ENCODE peak calls at places on chromosome 1, in four cellular contexts. One of them, this sample, is unnamed.

GRCh38 chr1:157030728-157031127 is 14.8 kb downstream of the ARHGEF11 start:
- DNase-seq in right cardiac atrium: no peak
- DNase-seq in upper lobe of right lung: no peak
- DNase-seq in heart right ventricle: no peak
- DNase-seq in this sample: no peak

GRCh38 chr1:228282329-228283042 is 74.6 kb downstream of the OBSCN start:
- DNase-seq in upper lobe of right lung: peak
- DNase-seq in heart right ventricle: no peak
- DNase-seq in right cardiac atrium: no peak
- DNase-seq in this sample: peak

GRCh38 chr1:12697406-12697805 is 18.5 kb upstream of the AADACL3 start:
- DNase-seq in heart right ventricle: no peak
- DNase-seq in right cardiac atrium: no peak
- DNase-seq in upper lobe of right lung: no peak
- DNase-seq in this sample: no peak

GRCh38 chr1:3731543-3731942 is 20.7 kb upstream of the CCDC27 start:
- DNase-seq in upper lobe of right lung: no peak
- DNase-seq in heart right ventricle: no peak
- DNase-seq in right cardiac atrium: no peak
- DNase-seq in this sample: no peak

GRCh38 chr1:234320549-234320948 is 52.7 kb upstream of the COA6 start:
- DNase-seq in upper lobe of right lung: no peak
- DNase-seq in heart right ventricle: no peak
- DNase-seq in right cardiac atrium: no peak
- DNase-seq in this sample: no peak

GRCh38 chr1:58898739-58899580 is 115.1 kb upstream of the JUN start:
- DNase-seq in right cardiac atrium: peak
- DNase-seq in heart right ventricle: peak
- DNase-seq in upper lobe of right lung: peak
- DNase-seq in this sample: no peak

GRCh38 chr1:72281637-72282270 is 585 bp downstream of the NEGR1 start:
- DNase-seq in right cardiac atrium: no peak
- DNase-seq in upper lobe of right lung: no peak
- DNase-seq in heart right ventricle: no peak
- DNase-seq in this sample: peak

GRCh38 chr1:73537400-73537799 is 660.6 kb downstream of the LRRIQ3 start:
- DNase-seq in upper lobe of right lung: no peak
- DNase-seq in right cardiac atrium: no peak
- DNase-seq in heart right ventricle: no peak
- DNase-seq in this sample: no peak

GRCh38 chr1:68339505-68339904 is 107.2 kb upstream of the WLS start:
- DNase-seq in right cardiac atrium: no peak
- DNase-seq in upper lobe of right lung: no peak
- DNase-seq in heart right ventricle: no peak
- DNase-seq in this sample: no peak

GRCh38 chr1:88800382-88801051 is 90.8 kb downstream of the GTF2B start:
- DNase-seq in right cardiac atrium: no peak
- DNase-seq in upper lobe of right lung: no peak
- DNase-seq in heart right ventricle: no peak
- DNase-seq in this sample: no peak

DNA sequence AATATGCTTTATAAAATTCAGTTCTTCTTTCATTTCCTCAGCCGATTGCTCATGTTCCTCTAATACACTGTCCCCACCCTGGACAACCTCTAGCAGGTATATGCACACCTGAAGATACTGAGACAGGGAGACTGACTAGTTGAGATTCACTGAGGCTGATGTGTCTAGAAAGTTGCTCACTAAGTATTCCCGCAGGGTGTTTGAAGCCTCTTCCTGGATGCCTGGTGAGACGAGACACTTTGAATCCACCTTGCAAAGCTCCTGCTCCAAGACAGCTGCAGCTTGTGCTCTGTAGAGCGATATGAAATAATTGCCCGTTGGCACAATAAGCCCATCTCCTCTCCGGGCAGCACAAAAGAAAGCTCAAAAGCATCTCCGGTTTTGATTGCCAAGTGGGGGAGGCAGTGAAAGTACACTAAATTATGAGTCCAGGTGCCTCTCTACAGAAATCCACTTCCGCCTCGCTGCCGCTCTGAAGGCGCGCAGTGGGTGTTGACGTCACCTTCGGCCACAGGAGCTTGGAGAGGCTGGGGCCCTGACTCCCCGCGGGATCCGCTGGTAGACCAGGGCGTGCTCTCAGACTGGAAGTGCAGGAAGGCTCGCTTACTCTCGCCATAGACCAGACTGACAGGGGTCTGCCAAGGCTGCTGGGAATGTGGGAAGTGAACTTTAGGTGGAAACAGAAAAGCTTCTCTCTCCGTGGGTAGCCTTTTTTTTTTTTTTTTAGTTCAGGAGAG is 46.3 kb downstream of the GPA33 start:
- DNase-seq in upper lobe of right lung: peak
- DNase-seq in right cardiac atrium: peak
- DNase-seq in heart right ventricle: peak
- DNase-seq in this sample: peak
- H3K4me3 ChIP-seq in upper lobe of right lung: peak
- H3K4me3 ChIP-seq in right cardiac atrium: peak
- H3K4me3 ChIP-seq in heart right ventricle: peak
- H3K4me3 ChIP-seq in this sample: peak

GRCh38 chr1:248793592-248793991 is 32.1 kb downstream of the SH3BP5L start:
- DNase-seq in right cardiac atrium: no peak
- DNase-seq in upper lobe of right lung: no peak
- DNase-seq in heart right ventricle: no peak
- DNase-seq in this sample: no peak
- H3K27ac ChIP-seq in right cardiac atrium: no peak
- H3K27ac ChIP-seq in upper lobe of right lung: no peak
- H3K27ac ChIP-seq in heart right ventricle: no peak
- H3K27ac ChIP-seq in this sample: no peak

GRCh38 chr1:168264296-168264695 is 16.4 kb upstream of the TBX19 start:
- DNase-seq in right cardiac atrium: no peak
- DNase-seq in upper lobe of right lung: no peak
- DNase-seq in heart right ventricle: no peak
- DNase-seq in this sample: no peak
- H3K4me3 ChIP-seq in right cardiac atrium: no peak
- H3K4me3 ChIP-seq in upper lobe of right lung: no peak
- H3K4me3 ChIP-seq in heart right ventricle: no peak
- H3K4me3 ChIP-seq in this sample: no peak

GRCh38 chr1:22231068-22231593 is 88.2 kb upstream of the WNT4 start:
- DNase-seq in right cardiac atrium: no peak
- DNase-seq in heart right ventricle: no peak
- DNase-seq in upper lobe of right lung: no peak
- DNase-seq in this sample: no peak

GRCh38 chr1:22225858-22226584 is 83.1 kb upstream of the WNT4 start:
- DNase-seq in right cardiac atrium: no peak
- DNase-seq in heart right ventricle: no peak
- DNase-seq in upper lobe of right lung: no peak
- DNase-seq in this sample: no peak

GRCh38 chr1:22228074-22228473 is 85.2 kb upstream of the WNT4 start:
- DNase-seq in right cardiac atrium: no peak
- DNase-seq in heart right ventricle: no peak
- DNase-seq in upper lobe of right lung: no peak
- DNase-seq in this sample: no peak

GRCh38 chr1:22229374-22229773 is 86.5 kb upstream of the WNT4 start:
- DNase-seq in upper lobe of right lung: no peak
- DNase-seq in right cardiac atrium: no peak
- DNase-seq in heart right ventricle: no peak
- DNase-seq in this sample: no peak

GRCh38 chr1:22228505-22228911 is 85.6 kb upstream of the WNT4 start:
- DNase-seq in right cardiac atrium: no peak
- DNase-seq in heart right ventricle: no peak
- DNase-seq in upper lobe of right lung: no peak
- DNase-seq in this sample: no peak
- H3K27ac ChIP-seq in right cardiac atrium: no peak
- H3K27ac ChIP-seq in heart right ventricle: no peak
- H3K27ac ChIP-seq in upper lobe of right lung: no peak
- H3K27ac ChIP-seq in this sample: no peak

GRCh38 chr1:229854620-229855019 is 212.4 kb upstream of the GALNT2 start:
- DNase-seq in right cardiac atrium: no peak
- DNase-seq in upper lobe of right lung: no peak
- DNase-seq in heart right ventricle: no peak
- DNase-seq in this sample: no peak

GRCh38 chr1:229857585-229857984 is 209.5 kb upstream of the GALNT2 start:
- DNase-seq in upper lobe of right lung: no peak
- DNase-seq in right cardiac atrium: no peak
- DNase-seq in heart right ventricle: no peak
- DNase-seq in this sample: no peak

GRCh38 chr1:229853751-229854150 is 213.3 kb upstream of the GALNT2 start:
- DNase-seq in upper lobe of right lung: no peak
- DNase-seq in heart right ventricle: no peak
- DNase-seq in right cardiac atrium: no peak
- DNase-seq in this sample: no peak

GRCh38 chr1:229859026-229859425 is 208.0 kb upstream of the GALNT2 start:
- DNase-seq in upper lobe of right lung: no peak
- DNase-seq in right cardiac atrium: no peak
- DNase-seq in heart right ventricle: no peak
- DNase-seq in this sample: no peak

GRCh38 chr1:229855999-229856650 is 210.9 kb upstream of the GALNT2 start:
- DNase-seq in heart right ventricle: no peak
- DNase-seq in right cardiac atrium: no peak
- DNase-seq in upper lobe of right lung: no peak
- DNase-seq in this sample: peak
- H3K4me3 ChIP-seq in heart right ventricle: no peak
- H3K4me3 ChIP-seq in right cardiac atrium: no peak
- H3K4me3 ChIP-seq in upper lobe of right lung: no peak
- H3K4me3 ChIP-seq in this sample: peak

GRCh38 chr1:43839056-43839455 is 94.5 kb upstream of the ARTN start:
- DNase-seq in right cardiac atrium: no peak
- DNase-seq in upper lobe of right lung: no peak
- DNase-seq in heart right ventricle: no peak
- DNase-seq in this sample: no peak
- H3K27ac ChIP-seq in right cardiac atrium: no peak
- H3K27ac ChIP-seq in upper lobe of right lung: no peak
- H3K27ac ChIP-seq in heart right ventricle: no peak
- H3K27ac ChIP-seq in this sample: no peak

GRCh38 chr1:214451591-214451990 is 99.8 kb downstream of the PTPN14 start:
- DNase-seq in right cardiac atrium: no peak
- DNase-seq in upper lobe of right lung: no peak
- DNase-seq in heart right ventricle: no peak
- DNase-seq in this sample: no peak
- H3K4me3 ChIP-seq in right cardiac atrium: no peak
- H3K4me3 ChIP-seq in upper lobe of right lung: no peak
- H3K4me3 ChIP-seq in heart right ventricle: no peak
- H3K4me3 ChIP-seq in this sample: no peak

DNA sequence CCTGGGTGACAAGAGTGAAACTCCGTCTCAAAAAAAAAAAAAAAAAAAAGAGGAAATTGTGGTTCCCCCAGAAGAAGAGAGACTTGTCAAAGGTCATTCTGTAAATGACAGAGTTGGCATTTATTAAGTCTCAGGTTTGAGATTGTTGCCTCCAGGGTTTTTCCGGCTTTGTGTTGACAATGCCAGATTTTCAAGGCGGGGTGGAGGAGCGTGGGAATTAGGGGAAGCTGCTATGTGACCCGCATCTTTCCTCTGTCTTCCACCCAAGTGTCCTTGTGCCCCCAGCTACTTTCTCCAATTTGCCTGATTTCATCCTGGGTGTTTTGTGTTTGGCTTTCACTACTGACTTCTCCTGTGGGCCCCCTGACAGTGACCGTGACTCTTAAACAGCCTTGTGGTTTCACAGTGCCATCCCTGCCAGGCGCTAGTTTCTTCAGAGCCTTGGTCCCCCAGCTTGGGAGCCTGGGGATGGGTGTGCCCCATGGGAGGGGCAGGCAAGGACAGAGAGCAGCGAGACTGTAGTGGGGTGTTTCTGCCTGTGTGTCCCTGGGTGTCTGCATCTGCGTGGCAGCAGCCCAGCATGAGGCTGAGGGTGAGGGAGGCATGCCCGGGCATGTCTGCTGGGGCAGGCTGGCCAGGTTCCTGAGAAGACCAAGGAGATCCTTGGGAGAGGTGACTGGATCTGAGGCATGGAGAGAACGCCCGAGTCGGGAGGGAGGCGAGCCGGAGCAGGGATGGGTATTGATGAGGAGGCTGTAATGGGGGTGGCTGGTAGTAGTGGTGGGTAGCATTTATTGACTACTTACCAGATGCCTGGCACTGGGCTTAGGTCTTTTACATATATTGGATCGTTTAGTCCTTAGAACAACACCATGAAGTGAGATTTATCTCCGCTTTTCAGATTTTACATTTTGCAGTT is 46.3 kb downstream of the IER5 start:
- DNase-seq in right cardiac atrium: peak
- DNase-seq in upper lobe of right lung: peak
- DNase-seq in heart right ventricle: peak
- DNase-seq in this sample: no peak
- H3K27ac ChIP-seq in right cardiac atrium: no peak
- H3K27ac ChIP-seq in upper lobe of right lung: peak
- H3K27ac ChIP-seq in heart right ventricle: peak
- H3K27ac ChIP-seq in this sample: peak